ENCODE peak calls at places on chromosomes 5 and 9, in six cellular contexts. One of them, this sample, is unnamed.

GRCh38 chr5:134430001-134430569 is 18.4 kb upstream of the CDKN2AIPNL start:
- DNase-seq in SK-N-SH: no peak
- DNase-seq in HepG2: no peak
- DNase-seq in HCT116: no peak
- DNase-seq in GM12878: no peak
- DNase-seq in H1: no peak
- DNase-seq in this sample: no peak

GRCh38 chr9:131347376-131348020 is 46.4 kb upstream of the PRRC2B start:
- DNase-seq in SK-N-SH: no peak
- DNase-seq in HepG2: no peak
- DNase-seq in HCT116: no peak
- DNase-seq in GM12878: no peak
- DNase-seq in H1: no peak
- DNase-seq in this sample: no peak

GRCh38 chr5:56414056-56414455 is 180.9 kb upstream of the ANKRD55 start:
- DNase-seq in SK-N-SH: no peak
- DNase-seq in HepG2: no peak
- DNase-seq in HCT116: no peak
- DNase-seq in GM12878: no peak
- DNase-seq in H1: no peak
- DNase-seq in this sample: no peak

GRCh38 chr5:109455598-109456096 is 45.9 kb upstream of the PJA2 start:
- DNase-seq in SK-N-SH: peak
- DNase-seq in HepG2: peak
- DNase-seq in HCT116: peak
- DNase-seq in GM12878: peak
- DNase-seq in H1: no peak
- DNase-seq in this sample: no peak

GRCh38 chr5:55308254-55308836 is 556 bp downstream of the MTREX start:
- DNase-seq in SK-N-SH: peak
- DNase-seq in HepG2: peak
- DNase-seq in HCT116: no peak
- DNase-seq in GM12878: no peak
- DNase-seq in H1: no peak
- DNase-seq in this sample: peak

GRCh38 chr5:72630056-72630455 is 122.8 kb upstream of the ZNF366 start:
- DNase-seq in SK-N-SH: no peak
- DNase-seq in HepG2: no peak
- DNase-seq in HCT116: no peak
- DNase-seq in GM12878: no peak
- DNase-seq in H1: no peak
- DNase-seq in this sample: no peak

GRCh38 chr5:82168294-82168693 is 109.9 kb downstream of the RPS23 start:
- DNase-seq in SK-N-SH: no peak
- DNase-seq in HepG2: no peak
- DNase-seq in HCT116: no peak
- DNase-seq in GM12878: no peak
- DNase-seq in H1: no peak
- DNase-seq in this sample: no peak

GRCh38 chr9:134575817-134576176 is 65.8 kb upstream of the COL5A1 start:
- DNase-seq in SK-N-SH: no peak
- DNase-seq in HepG2: no peak
- DNase-seq in HCT116: no peak
- DNase-seq in GM12878: no peak
- DNase-seq in H1: no peak
- DNase-seq in this sample: no peak

GRCh38 chr5:2685651-2686050 is 65.8 kb downstream of the IRX2 start:
- DNase-seq in SK-N-SH: no peak
- DNase-seq in HepG2: no peak
- DNase-seq in HCT116: no peak
- DNase-seq in GM12878: no peak
- DNase-seq in H1: no peak
- DNase-seq in this sample: no peak

GRCh38 chr9:22682536-22683392 is 236.1 kb downstream of the DMRTA1 start:
- DNase-seq in SK-N-SH: no peak
- DNase-seq in HepG2: no peak
- DNase-seq in HCT116: no peak
- DNase-seq in GM12878: no peak
- DNase-seq in H1: no peak
- DNase-seq in this sample: no peak

GRCh38 chr5:151724360-151724759 is 34.1 kb downstream of the ATOX1 start:
- DNase-seq in SK-N-SH: no peak
- DNase-seq in HepG2: no peak
- DNase-seq in HCT116: no peak
- DNase-seq in GM12878: no peak
- DNase-seq in H1: no peak
- DNase-seq in this sample: no peak

GRCh38 chr5:153445875-153446567 is 44.4 kb upstream of the GRIA1 start:
- DNase-seq in SK-N-SH: peak
- DNase-seq in HepG2: no peak
- DNase-seq in HCT116: no peak
- DNase-seq in GM12878: no peak
- DNase-seq in H1: no peak
- DNase-seq in this sample: peak

GRCh38 chr9:129972816-129973215 is 70.2 kb downstream of the FNBP1 start:
- DNase-seq in SK-N-SH: no peak
- DNase-seq in HepG2: no peak
- DNase-seq in HCT116: no peak
- DNase-seq in GM12878: no peak
- DNase-seq in H1: no peak
- DNase-seq in this sample: no peak

GRCh38 chr9:132546148-132547051 is 36.0 kb upstream of the BARHL1 start:
- DNase-seq in SK-N-SH: peak
- DNase-seq in HepG2: no peak
- DNase-seq in HCT116: no peak
- DNase-seq in GM12878: no peak
- DNase-seq in H1: peak
- DNase-seq in this sample: no peak

GRCh38 chr9:72533322-72533721 is 11.9 kb downstream of the TMC1 start:
- DNase-seq in SK-N-SH: no peak
- DNase-seq in HepG2: no peak
- DNase-seq in HCT116: no peak
- DNase-seq in GM12878: no peak
- DNase-seq in H1: no peak
- DNase-seq in this sample: peak

GRCh38 chr5:77239126-77239741 is 28.8 kb downstream of the PDE8B start:
- DNase-seq in SK-N-SH: peak
- DNase-seq in HepG2: peak
- DNase-seq in HCT116: peak
- DNase-seq in GM12878: no peak
- DNase-seq in H1: no peak
- DNase-seq in this sample: peak

GRCh38 chr5:76431779-76432178 is 28.7 kb downstream of the IQGAP2 start:
- DNase-seq in SK-N-SH: no peak
- DNase-seq in HepG2: no peak
- DNase-seq in HCT116: no peak
- DNase-seq in GM12878: no peak
- DNase-seq in H1: no peak
- DNase-seq in this sample: no peak

GRCh38 chr9:76223749-76224340 is 170.4 kb downstream of the RFK start:
- DNase-seq in SK-N-SH: no peak
- DNase-seq in HepG2: no peak
- DNase-seq in HCT116: no peak
- DNase-seq in GM12878: no peak
- DNase-seq in H1: no peak
- DNase-seq in this sample: no peak

GRCh38 chr5:5335708-5336211 is 86.7 kb upstream of the ICE1 start:
- DNase-seq in SK-N-SH: no peak
- DNase-seq in HepG2: peak
- DNase-seq in HCT116: peak
- DNase-seq in GM12878: no peak
- DNase-seq in H1: no peak
- DNase-seq in this sample: no peak

GRCh38 chr5:59346987-59347386 is 546.5 kb downstream of the PDE4D start:
- DNase-seq in SK-N-SH: no peak
- DNase-seq in HepG2: no peak
- DNase-seq in HCT116: no peak
- DNase-seq in GM12878: no peak
- DNase-seq in H1: no peak
- DNase-seq in this sample: no peak

GRCh38 chr9:108844856-108845255 is 10.9 kb downstream of the ACTL7B start:
- DNase-seq in SK-N-SH: no peak
- DNase-seq in HepG2: no peak
- DNase-seq in HCT116: no peak
- DNase-seq in GM12878: no peak
- DNase-seq in H1: no peak
- DNase-seq in this sample: no peak

GRCh38 chr5:158619083-158619788 is 480.5 kb downstream of the EBF1 start:
- DNase-seq in SK-N-SH: no peak
- DNase-seq in HepG2: peak
- DNase-seq in HCT116: no peak
- DNase-seq in GM12878: no peak
- DNase-seq in H1: no peak
- DNase-seq in this sample: peak

GRCh38 chr5:43041669-43042175 is 1.6 kb upstream of the ANXA2R start:
- DNase-seq in SK-N-SH: no peak
- DNase-seq in HepG2: peak
- DNase-seq in HCT116: no peak
- DNase-seq in GM12878: no peak
- DNase-seq in H1: no peak
- DNase-seq in this sample: peak

GRCh38 chr5:62306494-62307363 is 723 bp downstream of the KIF2A start:
- DNase-seq in SK-N-SH: peak
- DNase-seq in HepG2: no peak
- DNase-seq in HCT116: no peak
- DNase-seq in GM12878: no peak
- DNase-seq in H1: no peak
- DNase-seq in this sample: peak

DNA sequence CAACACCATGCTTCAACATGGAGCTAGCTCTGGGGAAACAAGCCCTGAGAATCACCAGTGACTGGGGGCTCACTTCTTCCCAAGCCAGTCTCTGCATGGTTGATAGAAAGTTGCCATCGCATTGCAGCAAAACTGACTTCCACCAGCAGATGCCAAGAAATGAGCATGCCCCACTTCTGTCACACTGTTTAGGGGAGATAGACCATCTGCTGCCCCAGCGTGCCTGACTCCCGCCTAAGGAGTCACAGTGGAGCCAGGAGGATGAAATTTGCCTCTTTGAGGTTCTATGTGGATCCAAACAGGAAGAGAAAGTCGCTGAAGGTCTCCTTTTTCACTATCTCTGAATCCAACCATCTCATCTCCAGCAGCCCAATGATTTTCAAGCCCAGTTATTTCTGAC is 116.7 kb upstream of the SLIT3 start:
- DNase-seq in SK-N-SH: no peak
- DNase-seq in HepG2: no peak
- DNase-seq in HCT116: no peak
- DNase-seq in GM12878: no peak
- DNase-seq in H1: no peak
- DNase-seq in this sample: no peak
- TF ChIP-seq JUND in SK-N-SH: no peak
- TF ChIP-seq JUND in HepG2: no peak
- TF ChIP-seq JUND in HCT116: no peak
- TF ChIP-seq JUND in GM12878: no peak
- TF ChIP-seq JUND in H1: no peak
- TF ChIP-seq JUND in this sample: no peak

DNA sequence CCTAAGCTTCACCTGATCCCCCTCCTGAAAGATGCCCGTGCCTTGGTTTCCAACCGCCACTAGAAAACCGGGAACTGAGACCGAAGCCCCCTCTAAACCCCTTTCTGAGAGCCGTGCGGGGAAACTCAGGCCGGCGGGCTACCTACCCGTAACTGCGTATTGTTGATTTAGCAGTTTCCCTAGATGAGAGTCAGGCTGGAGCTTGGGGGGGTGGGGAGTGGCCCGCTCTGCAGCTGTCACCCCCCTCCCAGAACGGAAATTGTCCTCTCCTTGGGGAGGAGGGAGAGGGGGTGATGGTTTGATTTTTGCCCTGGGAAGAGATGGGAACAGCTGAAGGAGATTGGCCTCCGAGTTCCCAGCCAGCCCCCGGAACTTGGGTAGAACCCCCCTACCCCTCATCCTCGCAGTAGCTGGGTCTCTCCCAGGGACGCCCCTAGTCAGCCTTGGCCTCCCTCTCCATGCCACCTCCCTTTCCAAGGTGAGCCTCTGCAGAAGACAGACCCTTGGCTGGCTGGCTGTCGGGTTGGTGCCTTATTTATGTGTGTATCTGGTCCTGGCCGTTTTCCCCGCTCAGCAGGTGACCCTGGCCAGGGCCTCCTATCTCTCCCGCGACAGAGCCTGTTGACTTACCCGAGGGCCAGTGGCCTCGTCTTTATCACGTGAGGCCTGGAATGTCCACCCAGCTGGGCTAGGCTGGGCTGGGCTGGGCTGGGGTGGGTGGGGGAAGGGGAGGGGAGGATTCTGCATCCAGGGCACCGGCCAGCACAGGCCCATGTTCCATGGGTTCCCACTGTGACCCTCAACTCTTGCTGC is 2.7 kb downstream of the CXXC5 start:
- DNase-seq in SK-N-SH: peak
- DNase-seq in HepG2: peak
- DNase-seq in HCT116: no peak
- DNase-seq in GM12878: no peak
- DNase-seq in H1: no peak
- DNase-seq in this sample: peak
- TF ChIP-seq JUND in SK-N-SH: no peak
- TF ChIP-seq JUND in HepG2: no peak
- TF ChIP-seq JUND in HCT116: no peak
- TF ChIP-seq JUND in GM12878: no peak
- TF ChIP-seq JUND in H1: no peak
- TF ChIP-seq JUND in this sample: no peak

DNA sequence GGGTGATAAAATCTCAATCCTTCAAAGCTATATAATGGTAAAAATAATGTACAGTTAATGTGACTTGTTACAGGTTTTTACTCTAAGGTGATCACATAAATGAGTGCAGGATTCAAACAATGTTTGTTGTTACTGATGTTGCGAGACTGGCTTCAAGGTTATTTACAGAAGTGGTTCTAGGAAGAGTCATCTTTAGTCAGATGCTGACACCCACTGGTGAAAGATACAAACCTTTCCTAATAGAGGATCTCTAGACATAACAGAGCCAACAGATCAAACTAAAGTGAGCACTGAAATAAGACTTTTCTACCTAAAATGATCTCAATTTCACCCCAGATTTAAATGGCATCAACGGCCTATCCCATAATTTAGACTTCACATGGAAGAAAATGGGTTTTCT is 20.2 kb downstream of the ARSB start:
- DNase-seq in SK-N-SH: peak
- DNase-seq in HepG2: peak
- DNase-seq in HCT116: peak
- DNase-seq in GM12878: no peak
- DNase-seq in H1: no peak
- DNase-seq in this sample: no peak
- TF ChIP-seq JUND in SK-N-SH: no peak
- TF ChIP-seq JUND in HepG2: no peak
- TF ChIP-seq JUND in HCT116: no peak
- TF ChIP-seq JUND in GM12878: no peak
- TF ChIP-seq JUND in H1: no peak
- TF ChIP-seq JUND in this sample: no peak

DNA sequence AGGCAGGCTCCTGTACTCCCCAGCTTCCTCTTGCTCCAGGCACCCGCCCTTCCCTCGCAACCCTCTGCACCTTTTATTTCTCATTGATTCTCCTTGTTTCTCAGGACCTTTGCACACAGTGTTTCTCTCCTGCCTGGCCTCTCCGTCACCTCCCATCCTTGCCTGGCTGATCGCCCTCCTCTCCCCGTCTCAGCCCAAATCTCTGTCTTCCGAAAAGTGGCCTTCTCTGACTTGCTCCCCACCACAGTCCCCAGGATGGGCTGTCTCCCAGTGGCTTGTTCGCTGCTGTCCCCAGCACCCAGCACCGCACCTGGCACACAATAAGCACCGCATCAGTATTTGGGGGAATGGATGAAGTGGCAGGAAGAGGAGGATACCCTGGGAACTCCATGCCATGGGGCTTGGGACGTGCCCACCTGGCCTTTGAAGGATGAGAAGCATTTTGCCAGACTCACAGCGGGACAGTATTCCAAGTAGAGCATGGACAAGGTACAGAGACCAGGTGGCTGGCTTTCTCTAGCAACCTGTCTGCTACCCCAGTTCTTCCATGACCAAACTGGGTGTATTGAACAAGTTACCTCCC is 62.5 kb downstream of the LMX1B start:
- DNase-seq in SK-N-SH: no peak
- DNase-seq in HepG2: no peak
- DNase-seq in HCT116: no peak
- DNase-seq in GM12878: no peak
- DNase-seq in H1: no peak
- DNase-seq in this sample: no peak
- TF ChIP-seq JUND in SK-N-SH: no peak
- TF ChIP-seq JUND in HepG2: no peak
- TF ChIP-seq JUND in HCT116: no peak
- TF ChIP-seq JUND in GM12878: no peak
- TF ChIP-seq JUND in H1: no peak
- TF ChIP-seq JUND in this sample: no peak

This sample was measured in T47D.